ENCODE peak calls at places on chromosomes 16 and 17, in six cellular contexts. F, C, K, U, V and B are unnamed samples.

GRCh38 chr16:54657058-54657708 is 273.5 kb upstream of the IRX5 start:
- DNase-seq in F (peak; percentile 25), C (no peak), V (no peak), K (no peak), U (no peak), B (no peak)

GRCh38 chr17:76529643-76530488 is 7.6 kb downstream of the CYGB start:
- DNase-seq in F (peak; percentile 86), K (no peak), C (peak; percentile 70), U (no peak), V (no peak), B (peak; percentile 5)

GRCh38 chr17:31509095-31509804 is 117.8 kb downstream of the RAB11FIP4 start:
- DNase-seq in U (no peak), C (no peak), F (no peak), V (peak; percentile 49), K (no peak), B (no peak)

GRCh38 chr16:87715658-87716057 is 50.1 kb downstream of the KLHDC4 start:
- DNase-seq in K (no peak), U (no peak), C (peak; percentile 34), F (no peak), V (no peak), B (no peak)

GRCh38 chr17:40437095-40437732 is 6.0 kb upstream of the IGFBP4 start:
- DNase-seq in V (peak; percentile 23), U (no peak), F (no peak), C (peak; percentile 26), K (no peak), B (no peak)

GRCh38 chr16:56993204-56993603 is 3.8 kb downstream of the NLRC5 start:
- DNase-seq in U (no peak), C (peak; percentile 36), K (no peak), V (no peak), F (no peak), B (no peak)

GRCh38 chr16:55471448-55472097 is 7.4 kb upstream of the MMP2 start:
- DNase-seq in V (no peak), C (peak; percentile 92), U (no peak), K (no peak), F (no peak), B (no peak)

GRCh38 chr16:76932541-76933211 is 258.3 kb upstream of the MON1B start:
- DNase-seq in F (no peak), U (no peak), V (no peak), C (peak; percentile 17), K (no peak), B (no peak)

GRCh38 chr17:45341389-45342158 is 24.8 kb upstream of the MAP3K14 start:
- DNase-seq in K (no peak), C (peak; percentile 85), U (no peak), V (no peak), F (peak; percentile 55), B (no peak)

GRCh38 chr16:1158456-1159324 is 5.8 kb downstream of the CACNA1H start:
- DNase-seq in V (no peak), F (peak; percentile 65), K (no peak), C (peak; percentile 47), U (no peak), B (no peak)

GRCh38 chr16:70157105-70157476 is 16.5 kb upstream of the CLEC18C start:
- DNase-seq in U (no peak), V (peak; percentile 25), K (no peak), C (no peak), F (no peak), B (no peak)

GRCh38 chr17:1485311-1485747 is 7.2 kb downstream of the MYO1C start:
- DNase-seq in V (peak; percentile 61), C (no peak), K (no peak), U (peak; percentile 25), F (no peak), B (peak; percentile 59)

GRCh38 chr16:55280622-55281021 is 43.4 kb upstream of the IRX6 start:
- DNase-seq in C (no peak), U (no peak), F (no peak), V (no peak), K (no peak), B (no peak)

GRCh38 chr17:19867654-19868395 is at the start of gene ULK2:
- DNase-seq in V (peak; percentile 51), C (peak; percentile 69), F (peak; percentile 27), U (peak; percentile 35), K (peak; percentile 42), B (peak; percentile 26)

GRCh38 chr17:62869885-62870580 is 61.9 kb upstream of the MARCHF10 start:
- DNase-seq in F (no peak), K (peak; percentile 50), C (peak; percentile 88), V (no peak), U (no peak), B (no peak)

GRCh38 chr17:61862105-61862574 is 1.2 kb downstream of the BRIP1 start:
- DNase-seq in K (no peak), U (no peak), C (peak; percentile 42), F (no peak), V (no peak), B (no peak)

GRCh38 chr16:75007443-75007842 is 8.6 kb downstream of the ZNRF1 start:
- DNase-seq in U (no peak), C (no peak), V (no peak), F (no peak), K (no peak), B (no peak)

GRCh38 chr17:61461967-61462733 is 9.9 kb downstream of the TBX4 start:
- DNase-seq in K (no peak), C (no peak), U (no peak), F (no peak), V (no peak), B (no peak)

GRCh38 chr16:31453255-31454204 is 5.8 kb upstream of the ARMC5 start:
- DNase-seq in V (no peak), U (no peak), K (no peak), C (peak; percentile 36), F (peak; percentile 68), B (no peak)

GRCh38 chr17:79811036-79811887 is 14.4 kb upstream of the CBX8 start:
- DNase-seq in V (no peak), U (no peak), C (no peak), K (no peak), F (no peak), B (no peak)

GRCh38 chr17:78873519-78874340 is 29.3 kb downstream of the CEP295NL start:
- DNase-seq in C (peak; percentile 79), V (no peak), K (no peak), U (no peak), F (no peak), B (no peak)

GRCh38 chr17:76462556-76463290 is 4.7 kb upstream of the AANAT start:
- DNase-seq in U (no peak), V (no peak), F (no peak), C (no peak), K (peak; percentile 42), B (no peak)

GRCh38 chr17:7613769-7614421 is 802 bp downstream of the FXR2 start:
- DNase-seq in C (peak; percentile 50), K (peak; percentile 11), V (no peak), U (no peak), F (no peak), B (no peak)

GRCh38 chr17:21183468-21183867 is 30.5 kb downstream of the TMEM11 start:
- DNase-seq in V (no peak), K (no peak), U (no peak), C (no peak), F (no peak), B (no peak)

GRCh38 chr17:45279898-45280297 is 18.0 kb upstream of the SPATA32 start:
- DNase-seq in U (no peak), K (no peak), F (no peak), V (no peak), C (no peak), B (no peak)

GRCh38 chr17:9498490-9498889 is 77.1 kb downstream of the STX8 start:
- DNase-seq in C (no peak), F (no peak), U (no peak), V (no peak), K (no peak), B (no peak)

GRCh38 chr16:9035986-9036385 is 55.5 kb upstream of the HAPSTR1 start:
- DNase-seq in C (no peak), U (no peak), F (no peak), K (no peak), V (no peak), B (no peak)

DNA sequence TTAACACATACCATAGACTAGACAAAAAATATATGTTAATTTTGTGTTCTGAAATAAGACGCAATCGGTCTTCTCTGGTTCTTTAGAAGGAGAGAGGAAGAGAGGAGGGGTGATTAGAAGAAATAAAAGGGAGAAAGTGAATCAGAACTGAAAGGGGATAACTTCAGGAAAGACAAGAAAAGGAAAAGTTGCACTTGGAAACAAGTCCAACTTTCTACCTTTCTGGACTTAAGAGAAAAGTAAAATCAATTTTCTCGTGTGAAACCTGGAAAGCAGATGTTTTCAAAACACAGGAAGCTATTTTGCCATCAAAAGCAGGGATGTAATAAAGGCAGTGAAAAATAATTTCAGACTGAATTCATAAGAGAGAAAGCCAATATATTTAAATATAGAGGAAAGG is 11.9 kb upstream of the ZFHX3 start:
- DNase-seq in V (no peak), K (no peak), F (no peak), U (no peak), C (no peak), B (no peak)
- H3K4me1 ChIP-seq in V (no peaks in the 10 kb centered on the region), K (no peaks in the 10 kb centered on the region), F (no peaks in the 10 kb centered on the region), U (peaks cover 11% of the 10 kb centered on the region), C (peaks cover 21% of the 10 kb centered on the region), B (peaks cover 3% of the 10 kb centered on the region)

GRCh38 chr16:17375388-17376304 is 95.1 kb downstream of the XYLT1 start:
- DNase-seq in K (no peak), U (no peak), V (no peak), C (no peak), F (no peak), B (no peak)
- H3K4me3 ChIP-seq in K (no peak overlapping the region), U (no peak overlapping the region), V (no peak overlapping the region), C (no peak overlapping the region), F (no peak overlapping the region), B (no peak overlapping the region)

DNA sequence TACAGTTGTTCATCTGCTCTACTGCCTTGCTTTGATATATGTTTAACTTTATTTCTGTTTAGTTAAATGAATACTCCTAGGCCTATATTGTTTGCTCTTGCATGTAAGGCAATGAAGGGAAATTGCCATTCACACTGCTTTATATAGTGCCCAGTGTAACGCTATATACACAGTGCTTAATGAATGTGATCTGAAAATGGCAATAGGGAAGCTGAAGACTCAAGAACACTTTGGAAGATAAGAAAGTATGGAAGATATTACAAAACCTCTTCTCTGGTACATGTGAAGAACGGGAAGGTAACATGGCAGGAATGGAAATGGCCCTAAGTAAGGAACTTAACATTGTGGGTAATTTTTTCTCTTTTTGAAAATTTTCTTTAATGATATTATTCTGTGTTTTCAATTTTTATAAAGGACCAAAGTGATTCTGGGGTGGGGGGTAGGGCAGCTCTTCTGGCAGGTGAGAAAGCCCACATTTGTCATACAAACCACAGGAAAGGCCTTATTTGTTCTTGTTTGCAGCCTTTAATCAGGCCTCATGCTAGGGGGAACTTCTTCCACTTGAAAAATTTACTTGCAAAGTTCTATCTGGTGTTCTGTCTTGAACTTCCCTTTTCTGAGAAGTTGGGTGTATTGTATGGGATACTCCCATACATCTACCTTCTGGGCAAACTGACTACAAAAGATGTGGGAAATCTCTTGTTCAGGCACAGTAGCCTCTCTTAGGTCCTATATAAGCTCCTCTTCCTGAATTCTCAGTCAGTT is 100.8 kb upstream of the CORO6 start:
- DNase-seq in C (no peak), U (peak; percentile 30), F (no peak), K (no peak), V (peak; percentile 54), B (no peak)
- H3K4me1 ChIP-seq in C (peaks cover 3% of the 10 kb centered on the region), U (peaks cover 65% of the 10 kb centered on the region), F (no peaks in the 10 kb centered on the region), K (peaks cover 10% of the 10 kb centered on the region), V (peaks cover 79% of the 10 kb centered on the region), B (peaks cover 77% of the 10 kb centered on the region)

DNA sequence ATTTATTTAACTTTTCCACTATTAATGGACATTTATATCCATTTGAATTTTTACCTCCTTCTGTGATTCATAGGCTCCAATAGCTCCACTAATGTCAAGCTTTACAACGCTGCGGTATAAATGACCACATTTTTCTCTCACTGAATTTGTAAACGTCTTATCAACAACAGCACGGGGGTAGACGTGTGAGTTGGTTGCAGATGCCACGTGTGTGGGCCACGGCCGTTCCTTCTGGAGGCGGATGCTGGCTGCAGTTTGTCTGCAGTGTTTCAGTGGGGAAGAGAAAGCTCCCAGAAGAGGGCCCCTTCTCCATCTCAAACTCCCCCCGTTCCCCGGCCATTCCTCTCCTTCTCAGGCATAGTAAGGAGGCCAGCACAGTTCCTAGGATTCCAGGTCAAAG is 68.2 kb upstream of the XYLT1 start:
- DNase-seq in C (peak; percentile 72), U (no peak), V (no peak), K (no peak), F (no peak), B (no peak)
- H3K4me3 ChIP-seq in C (no peak overlapping the region), U (no peak overlapping the region), V (no peak overlapping the region), K (no peak overlapping the region), F (no peak overlapping the region), B (no peak overlapping the region)